ENCODE peak calls at places on chromosome 21, in seven cellular contexts. One of them, this sample, is unnamed.

GRCh38 chr21:21631961-21632360 is 633.8 kb downstream of the NCAM2 start:
- DNase-seq in HFF-Myc: no peak
- DNase-seq in NCI-H1417: no peak
- DNase-seq in activated CD4-positive, CD25-positive, alpha-beta regulatory T cell: no peak
- DNase-seq in Caki2: no peak
- DNase-seq in Daoy: no peak
- DNase-seq in fibroblast of the aortic adventitia: peak; percentile 13
- DNase-seq in this sample: peak; percentile 30

GRCh38 chr21:41133896-41134522 is 34.0 kb upstream of the BACE2 start:
- DNase-seq in HFF-Myc: peak; percentile 41
- DNase-seq in NCI-H1417: peak; percentile 75
- DNase-seq in activated CD4-positive, CD25-positive, alpha-beta regulatory T cell: no peak
- DNase-seq in Caki2: peak; percentile 41
- DNase-seq in Daoy: peak; percentile 51
- DNase-seq in fibroblast of the aortic adventitia: peak; percentile 58
- DNase-seq in this sample: peak; percentile 31

GRCh38 chr21:37550618-37551405 is 184.2 kb downstream of the DYRK1A start:
- DNase-seq in HFF-Myc: no peak
- DNase-seq in NCI-H1417: no peak
- DNase-seq in activated CD4-positive, CD25-positive, alpha-beta regulatory T cell: no peak
- DNase-seq in Caki2: no peak
- DNase-seq in Daoy: no peak
- DNase-seq in fibroblast of the aortic adventitia: no peak
- DNase-seq in this sample: no peak

GRCh38 chr21:44535963-44536362 is 4.0 kb downstream of the KRTAP10-1 start:
- DNase-seq in HFF-Myc: no peak
- DNase-seq in NCI-H1417: no peak
- DNase-seq in activated CD4-positive, CD25-positive, alpha-beta regulatory T cell: no peak
- DNase-seq in Caki2: no peak
- DNase-seq in Daoy: no peak
- DNase-seq in fibroblast of the aortic adventitia: no peak
- DNase-seq in this sample: no peak

GRCh38 chr21:45222001-45222400 is 65.7 kb downstream of the POFUT2 start:
- DNase-seq in HFF-Myc: no peak
- DNase-seq in NCI-H1417: no peak
- DNase-seq in activated CD4-positive, CD25-positive, alpha-beta regulatory T cell: no peak
- DNase-seq in Caki2: no peak
- DNase-seq in Daoy: no peak
- DNase-seq in fibroblast of the aortic adventitia: no peak
- DNase-seq in this sample: no peak

GRCh38 chr21:45003331-45004058 is 63.7 kb downstream of the SLX9 start:
- DNase-seq in HFF-Myc: no peak
- DNase-seq in NCI-H1417: no peak
- DNase-seq in activated CD4-positive, CD25-positive, alpha-beta regulatory T cell: no peak
- DNase-seq in Caki2: no peak
- DNase-seq in Daoy: no peak
- DNase-seq in fibroblast of the aortic adventitia: no peak
- DNase-seq in this sample: no peak

GRCh38 chr21:32520885-32521735 is 64.2 kb downstream of the TCP10L start:
- DNase-seq in HFF-Myc: peak; percentile 60
- DNase-seq in NCI-H1417: peak; percentile 16
- DNase-seq in activated CD4-positive, CD25-positive, alpha-beta regulatory T cell: no peak
- DNase-seq in Caki2: no peak
- DNase-seq in Daoy: peak; percentile 98
- DNase-seq in fibroblast of the aortic adventitia: peak; percentile 99
- DNase-seq in this sample: peak; percentile 97

GRCh38 chr21:45983981-45984551 is 2.5 kb downstream of the COL6A1 start:
- DNase-seq in HFF-Myc: no peak
- DNase-seq in NCI-H1417: no peak
- DNase-seq in activated CD4-positive, CD25-positive, alpha-beta regulatory T cell: no peak
- DNase-seq in Caki2: no peak
- DNase-seq in Daoy: no peak
- DNase-seq in fibroblast of the aortic adventitia: peak; percentile 52
- DNase-seq in this sample: no peak

GRCh38 chr21:25005388-25005787 is 601.9 kb downstream of the MRPL39 start:
- DNase-seq in HFF-Myc: no peak
- DNase-seq in NCI-H1417: no peak
- DNase-seq in activated CD4-positive, CD25-positive, alpha-beta regulatory T cell: no peak
- DNase-seq in Caki2: no peak
- DNase-seq in Daoy: no peak
- DNase-seq in fibroblast of the aortic adventitia: no peak
- DNase-seq in this sample: peak; percentile 10

GRCh38 chr21:33196956-33197374 is 32.8 kb upstream of the IFNAR2 start:
- DNase-seq in HFF-Myc: peak; percentile 25
- DNase-seq in NCI-H1417: peak; percentile 90
- DNase-seq in activated CD4-positive, CD25-positive, alpha-beta regulatory T cell: peak; percentile 32
- DNase-seq in Caki2: peak; percentile 58
- DNase-seq in Daoy: peak; percentile 72
- DNase-seq in fibroblast of the aortic adventitia: peak; percentile 72
- DNase-seq in this sample: peak; percentile 34

GRCh38 chr21:28283652-28284490 is 708.8 kb downstream of the LTN1 start:
- DNase-seq in HFF-Myc: peak; percentile 35
- DNase-seq in NCI-H1417: peak; percentile 13
- DNase-seq in activated CD4-positive, CD25-positive, alpha-beta regulatory T cell: no peak
- DNase-seq in Caki2: peak; percentile 80
- DNase-seq in Daoy: peak; percentile 8
- DNase-seq in fibroblast of the aortic adventitia: peak; percentile 100
- DNase-seq in this sample: peak; percentile 94

GRCh38 chr21:41024341-41025056 is 143.5 kb upstream of the BACE2 start:
- DNase-seq in HFF-Myc: no peak
- DNase-seq in NCI-H1417: peak; percentile 73
- DNase-seq in activated CD4-positive, CD25-positive, alpha-beta regulatory T cell: no peak
- DNase-seq in Caki2: no peak
- DNase-seq in Daoy: peak; percentile 43
- DNase-seq in fibroblast of the aortic adventitia: no peak
- DNase-seq in this sample: no peak

GRCh38 chr21:35222021-35222420 is 172.9 kb upstream of the RUNX1 start:
- DNase-seq in HFF-Myc: no peak
- DNase-seq in NCI-H1417: no peak
- DNase-seq in activated CD4-positive, CD25-positive, alpha-beta regulatory T cell: no peak
- DNase-seq in Caki2: no peak
- DNase-seq in Daoy: no peak
- DNase-seq in fibroblast of the aortic adventitia: no peak
- DNase-seq in this sample: no peak

GRCh38 chr21:41660748-41661147 is 106.1 kb downstream of the RIPK4 start:
- DNase-seq in HFF-Myc: no peak
- DNase-seq in NCI-H1417: no peak
- DNase-seq in activated CD4-positive, CD25-positive, alpha-beta regulatory T cell: no peak
- DNase-seq in Caki2: no peak
- DNase-seq in Daoy: no peak
- DNase-seq in fibroblast of the aortic adventitia: no peak
- DNase-seq in this sample: no peak

This sample was measured in astrocyte.